ENCODE peak calls at places on chromosomes 1 and 21, in eight cellular contexts. Z is IMR-90, O is brain microvascular endothelial cell, K is MM.1S, N is neural progenitor cell, V is lower lobe of right lung, U is K562, W is adrenal gland. D is an unnamed sample. For H3K27me3, the result is how much of the 10 kb centered on the place peaks cover.

GRCh38 chr1:8796812-8797211 is 20.6 kb downstream of the RERE start:
- DNase-seq in Z (no peak), U (no peak), V (no peak), N (no peak), K (no peak), W (no peak), O (no peak), D (no peak)

GRCh38 chr1:88398338-88398737 is 285.7 kb upstream of the PKN2 start:
- DNase-seq in Z (no peak), V (no peak), O (no peak), U (no peak), N (no peak), W (no peak), K (no peak), D (peak)

GRCh38 chr1:169999357-169999756 is 75.1 kb downstream of the KIFAP3 start:
- DNase-seq in N (no peak), V (no peak), W (peak), O (peak), K (no peak), Z (peak), U (no peak), D (no peak)

GRCh38 chr1:247647864-247648263 is 31.7 kb downstream of the OR13G1 start:
- DNase-seq in U (no peak), N (peak), Z (no peak), K (no peak), W (peak), O (no peak), V (no peak), D (no peak)

GRCh38 chr1:228768345-228768717 is 33.1 kb downstream of the RHOU start:
- DNase-seq in W (no peak), O (no peak), U (no peak), N (no peak), Z (no peak), V (no peak), K (no peak), D (no peak)

GRCh38 chr1:159132271-159132881 is 39.0 kb upstream of the CADM3 start:
- DNase-seq in K (peak), W (peak), Z (peak), V (peak), N (peak), O (peak), U (peak), D (peak)

GRCh38 chr1:119737040-119737682 is 25.4 kb downstream of the PHGDH start:
- DNase-seq in N (no peak), Z (no peak), O (no peak), K (no peak), V (no peak), U (peak), W (peak), D (no peak)

GRCh38 chr1:217469983-217470382 is 160.9 kb downstream of the GPATCH2 start:
- DNase-seq in O (no peak), W (no peak), U (no peak), Z (no peak), K (no peak), N (no peak), V (no peak), D (no peak)

GRCh38 chr21:29219165-29219770 is 79.5 kb upstream of the BACH1 start:
- DNase-seq in V (no peak), Z (peak), K (no peak), U (no peak), N (no peak), W (peak), O (no peak), D (no peak)

GRCh38 chr1:69991644-69992043 is 213.7 kb downstream of the LRRC40 start:
- DNase-seq in W (no peak), V (no peak), K (no peak), O (peak), N (no peak), U (no peak), Z (peak), D (no peak)

GRCh38 chr1:204087893-204088528 is 15.1 kb downstream of the SOX13 start:
- DNase-seq in W (peak), K (no peak), N (no peak), V (no peak), Z (no peak), U (no peak), O (no peak), D (no peak)

GRCh38 chr1:53979712-53980450 is 33.7 kb downstream of the LRRC42 start:
- DNase-seq in W (no peak), U (peak), V (no peak), Z (no peak), K (no peak), N (no peak), O (no peak), D (no peak)

GRCh38 chr1:5747428-5748285 is 244.6 kb downstream of the NPHP4 start:
- DNase-seq in Z (no peak), W (no peak), O (no peak), K (no peak), N (no peak), V (peak), U (no peak), D (no peak)

GRCh38 chr1:150006881-150007401 is 3.6 kb downstream of the OTUD7B start:
- DNase-seq in Z (peak), U (peak), W (no peak), N (no peak), V (no peak), O (peak), K (no peak), D (no peak)

GRCh38 chr1:113429461-113430153 is 39.3 kb downstream of the MAGI3 start:
- DNase-seq in K (peak), Z (peak), U (no peak), V (no peak), W (no peak), O (no peak), N (no peak), D (no peak)

GRCh38 chr1:231266811-231267322 is 25.9 kb downstream of the GNPAT start:
- DNase-seq in O (no peak), Z (peak), W (no peak), U (no peak), N (no peak), K (no peak), V (no peak), D (no peak)

GRCh38 chr1:170307426-170307825 is 161.7 kb downstream of the NTMT2 start:
- DNase-seq in K (no peak), W (no peak), V (no peak), Z (peak), O (no peak), U (no peak), N (no peak), D (no peak)

GRCh38 chr1:205588691-205589445 is 42.9 kb downstream of the ELK4 start:
- DNase-seq in U (peak), V (no peak), O (peak), Z (peak), K (no peak), N (peak), W (peak), D (no peak)

GRCh38 chr1:25011966-25012625 is 82.0 kb upstream of the RUNX3 start:
- DNase-seq in O (no peak), V (no peak), W (peak), Z (no peak), U (no peak), K (no peak), N (no peak), D (no peak)

GRCh38 chr1:162676087-162676486 is 43.8 kb downstream of the DDR2 start:
- DNase-seq in K (no peak), N (no peak), O (peak), Z (peak), U (no peak), W (peak), V (no peak), D (no peak)

GRCh38 chr1:227809026-227809425 is 6.4 kb upstream of the PRSS38 start:
- DNase-seq in O (no peak), U (no peak), Z (no peak), K (no peak), N (no peak), W (no peak), V (no peak), D (no peak)

GRCh38 chr1:222064388-222065201 is 322.7 kb upstream of the DUSP10 start:
- DNase-seq in N (no peak), W (no peak), V (no peak), U (no peak), O (peak), K (no peak), Z (peak), D (no peak)

DNA sequence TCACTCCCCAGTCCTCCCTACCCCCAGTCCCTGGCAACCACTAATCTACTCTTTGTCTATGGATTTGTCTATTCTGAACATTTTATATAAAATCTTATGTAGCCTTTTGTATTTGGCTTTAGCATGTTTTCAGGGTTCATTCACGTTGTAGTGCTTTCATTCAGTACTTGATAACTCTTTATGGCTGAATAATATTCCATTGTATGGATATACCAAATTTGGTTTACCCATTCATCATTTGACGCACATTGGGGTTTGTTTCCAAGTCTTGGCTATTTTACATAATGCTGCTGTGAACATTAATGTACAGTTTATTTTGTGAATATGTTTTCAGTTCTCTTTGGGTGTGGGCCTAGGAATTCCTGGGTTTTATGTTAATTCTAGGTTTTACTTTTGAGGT is 2.6 kb downstream of the KDM1A start:
- DNase-seq in V (no peak), U (no peak), Z (no peak), O (no peak), N (no peak), W (no peak), K (no peak), D (no peak)
- TF ChIP-seq CTCF in V (no peak), U (no peak), Z (no peak), O (no peak), N (no peak), W (no peak), K (no peak), D (no peak)

GRCh38 chr1:213988639-213989070 is 882 bp downstream of the PROX1 start:
- DNase-seq in K (no peak), U (no peak), N (no peak), O (no peak), V (no peak), W (peak), Z (no peak), D (no peak)

GRCh38 chr1:213987876-213988638 is at the start of gene PROX1:
- DNase-seq in K (peak), U (peak), N (peak), O (peak), Z (peak), V (peak), W (peak), D (peak)

GRCh38 chr1:213987422-213987875 is 324 bp upstream of the PROX1 start:
- DNase-seq in U (no peak), O (no peak), Z (no peak), V (no peak), K (peak), W (no peak), N (peak), D (no peak)

GRCh38 chr1:213989071-213989739 is 1.4 kb downstream of the PROX1 start:
- DNase-seq in Z (no peak), K (peak), O (no peak), N (peak), V (no peak), U (no peak), W (peak), D (peak)

DNA sequence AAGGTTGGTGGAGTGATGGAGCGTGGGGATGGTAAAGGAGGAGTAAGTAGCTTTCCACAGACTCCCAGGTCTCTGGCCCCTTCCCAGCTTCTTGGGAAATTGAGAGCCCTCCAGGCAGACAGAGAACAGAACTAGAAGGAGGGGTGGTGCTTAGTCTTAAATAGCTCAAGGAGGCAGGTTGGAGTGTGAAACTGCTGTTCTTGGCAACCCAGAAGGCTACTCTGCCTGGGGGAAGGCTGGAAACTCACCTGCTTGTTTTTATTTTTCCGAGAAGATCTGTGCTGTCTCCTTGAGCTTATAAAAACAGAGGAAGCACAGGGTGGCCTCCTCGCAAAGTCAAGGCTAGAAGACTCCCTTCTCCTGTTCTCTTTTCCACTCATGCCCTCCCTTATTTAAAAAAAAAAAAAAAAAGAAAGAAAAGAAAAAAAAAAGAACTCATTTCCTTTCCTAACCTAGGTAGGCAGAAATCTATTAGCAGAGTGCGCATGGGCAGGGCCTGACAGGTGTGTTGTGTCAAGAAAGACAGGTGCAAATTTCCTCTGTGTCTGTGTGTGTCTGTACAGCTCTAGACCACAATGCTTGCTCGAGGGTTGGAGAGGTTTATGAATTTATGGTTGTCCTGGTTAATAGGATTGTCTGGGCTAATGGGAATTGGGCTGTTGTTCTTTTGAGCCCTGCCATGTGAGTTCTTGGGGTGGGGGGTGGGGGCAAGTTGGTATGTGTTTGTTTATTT is 2.1 kb downstream of the PROX1 start:
- DNase-seq in O (no peak), Z (no peak), K (peak), U (no peak), N (no peak), V (no peak), W (no peak), D (no peak)
- H3K27me3 ChIP-seq in O (under half), Z (under half), K (under half), U (under half), N (half or more), V (under half), W (under half), D (under half)

GRCh38 chr1:232635279-232635678 is 5.3 kb upstream of the SIPA1L2 start:
- DNase-seq in W (no peak), Z (no peak), U (no peak), O (no peak), N (no peak), V (no peak), K (no peak), D (no peak)
- H3K4me3 ChIP-seq in W (no peak), Z (no peak), U (no peak), O (no peak), N (no peak), V (no peak), K (no peak), D (no peak)

GRCh38 chr1:76142771-76143540 is 68.4 kb downstream of the ST6GALNAC3 start:
- DNase-seq in W (peak), K (no peak), U (no peak), O (no peak), N (no peak), V (no peak), Z (no peak), D (no peak)

GRCh38 chr1:76137746-76138145 is 63.2 kb downstream of the ST6GALNAC3 start:
- DNase-seq in O (no peak), Z (no peak), V (no peak), W (no peak), K (no peak), N (no peak), U (no peak), D (no peak)

GRCh38 chr1:76141898-76142297 is 67.4 kb downstream of the ST6GALNAC3 start:
- DNase-seq in N (peak), W (no peak), V (no peak), O (no peak), U (no peak), Z (no peak), K (no peak), D (no peak)

GRCh38 chr1:76138217-76138616 is 63.7 kb downstream of the ST6GALNAC3 start:
- DNase-seq in O (no peak), V (no peak), K (no peak), W (no peak), Z (no peak), N (no peak), U (no peak), D (no peak)

GRCh38 chr1:76140227-76140626 is 65.7 kb downstream of the ST6GALNAC3 start:
- DNase-seq in K (no peak), Z (no peak), O (no peak), V (no peak), U (no peak), W (no peak), N (no peak), D (peak)
- TF ChIP-seq CTCF in K (no peak), Z (no peak), O (peak), V (no peak), U (no peak), W (no peak), N (peak), D (no peak)

GRCh38 chr1:47233165-47233564 is 1.1 kb upstream of the TAL1 start:
- DNase-seq in Z (no peak), K (no peak), V (no peak), N (no peak), O (no peak), W (no peak), U (no peak), D (no peak)
- H3K27me3 ChIP-seq in Z (half or more), K (half or more), V (half or more), N (half or more), O (half or more), W (under half), U (under half), D (under half)